ENCODE peak calls at places on chromosomes 2 and 18, in seven cellular contexts. One of them, this sample, is unnamed.

GRCh38 chr2:182587831-182588230 is 128.2 kb upstream of the DNAJC10 start:
- DNase-seq in coronary artery: no peak
- DNase-seq in lung: no peak
- DNase-seq in endodermal cell: no peak
- DNase-seq in IMR-90: peak
- DNase-seq in uterus: no peak
- DNase-seq in neural crest cell: no peak
- DNase-seq in this sample: peak

GRCh38 chr2:221104391-221104811 is 467.7 kb downstream of the EPHA4 start:
- DNase-seq in IMR-90: peak
- DNase-seq in endodermal cell: peak
- DNase-seq in coronary artery: peak
- DNase-seq in uterus: peak
- DNase-seq in neural crest cell: no peak
- DNase-seq in lung: peak
- DNase-seq in this sample: peak

GRCh38 chr18:27004056-27004829 is 138.7 kb upstream of the AQP4 start:
- DNase-seq in coronary artery: no peak
- DNase-seq in neural crest cell: no peak
- DNase-seq in lung: no peak
- DNase-seq in endodermal cell: no peak
- DNase-seq in IMR-90: no peak
- DNase-seq in uterus: no peak
- DNase-seq in this sample: no peak

GRCh38 chr18:3836937-3837336 is 387.0 kb downstream of the TGIF1 start:
- DNase-seq in IMR-90: no peak
- DNase-seq in uterus: no peak
- DNase-seq in lung: no peak
- DNase-seq in coronary artery: no peak
- DNase-seq in neural crest cell: no peak
- DNase-seq in endodermal cell: no peak
- DNase-seq in this sample: no peak

GRCh38 chr2:219119422-219120043 is 41.1 kb downstream of the NHEJ1 start:
- DNase-seq in coronary artery: no peak
- DNase-seq in neural crest cell: peak
- DNase-seq in endodermal cell: peak
- DNase-seq in uterus: peak
- DNase-seq in IMR-90: peak
- DNase-seq in lung: peak
- DNase-seq in this sample: peak

GRCh38 chr2:28469304-28469703 is 26.6 kb upstream of the PLB1 start:
- DNase-seq in coronary artery: no peak
- DNase-seq in lung: no peak
- DNase-seq in neural crest cell: no peak
- DNase-seq in endodermal cell: no peak
- DNase-seq in IMR-90: peak
- DNase-seq in uterus: no peak
- DNase-seq in this sample: peak

GRCh38 chr18:5630766-5631413 is 87.1 kb upstream of the EPB41L3 start:
- DNase-seq in uterus: peak
- DNase-seq in IMR-90: no peak
- DNase-seq in neural crest cell: no peak
- DNase-seq in endodermal cell: no peak
- DNase-seq in coronary artery: no peak
- DNase-seq in lung: no peak
- DNase-seq in this sample: peak

GRCh38 chr2:216215991-216216390 is 106.8 kb downstream of the XRCC5 start:
- DNase-seq in endodermal cell: no peak
- DNase-seq in neural crest cell: no peak
- DNase-seq in coronary artery: no peak
- DNase-seq in uterus: no peak
- DNase-seq in lung: no peak
- DNase-seq in IMR-90: peak
- DNase-seq in this sample: no peak

GRCh38 chr2:210568108-210568507 is 11.7 kb downstream of the CPS1 start:
- DNase-seq in coronary artery: no peak
- DNase-seq in uterus: no peak
- DNase-seq in endodermal cell: no peak
- DNase-seq in lung: no peak
- DNase-seq in IMR-90: no peak
- DNase-seq in neural crest cell: no peak
- DNase-seq in this sample: no peak

GRCh38 chr2:118989481-118989880 is 47.5 kb downstream of the MARCO start:
- DNase-seq in lung: peak
- DNase-seq in neural crest cell: no peak
- DNase-seq in endodermal cell: no peak
- DNase-seq in IMR-90: no peak
- DNase-seq in coronary artery: no peak
- DNase-seq in uterus: no peak
- DNase-seq in this sample: no peak

GRCh38 chr18:45657357-45658335 is 42.4 kb downstream of the SLC14A2 start:
- DNase-seq in IMR-90: peak
- DNase-seq in lung: no peak
- DNase-seq in neural crest cell: no peak
- DNase-seq in coronary artery: no peak
- DNase-seq in uterus: no peak
- DNase-seq in endodermal cell: peak
- DNase-seq in this sample: no peak

GRCh38 chr18:49561377-49562193 is at the start of gene LIPG:
- DNase-seq in coronary artery: no peak
- DNase-seq in endodermal cell: peak
- DNase-seq in IMR-90: peak
- DNase-seq in neural crest cell: peak
- DNase-seq in lung: peak
- DNase-seq in uterus: no peak
- DNase-seq in this sample: peak

GRCh38 chr2:207746131-207746530 is 23.6 kb downstream of the FZD5 start:
- DNase-seq in lung: peak
- DNase-seq in coronary artery: no peak
- DNase-seq in IMR-90: peak
- DNase-seq in neural crest cell: peak
- DNase-seq in endodermal cell: peak
- DNase-seq in uterus: peak
- DNase-seq in this sample: peak

GRCh38 chr18:79608535-79608934 is 71.1 kb upstream of the CTDP1 start:
- DNase-seq in endodermal cell: no peak
- DNase-seq in lung: no peak
- DNase-seq in coronary artery: peak
- DNase-seq in neural crest cell: no peak
- DNase-seq in uterus: peak
- DNase-seq in IMR-90: no peak
- DNase-seq in this sample: no peak

GRCh38 chr2:131105950-131106801 is 1.0 kb downstream of the PLEKHB2 start:
- DNase-seq in IMR-90: peak
- DNase-seq in uterus: no peak
- DNase-seq in coronary artery: peak
- DNase-seq in neural crest cell: no peak
- DNase-seq in endodermal cell: peak
- DNase-seq in lung: peak
- DNase-seq in this sample: peak

GRCh38 chr18:56139792-56140254 is 498.6 kb downstream of the TXNL1 start:
- DNase-seq in neural crest cell: no peak
- DNase-seq in IMR-90: peak
- DNase-seq in endodermal cell: no peak
- DNase-seq in uterus: peak
- DNase-seq in lung: no peak
- DNase-seq in coronary artery: no peak
- DNase-seq in this sample: peak

GRCh38 chr2:240376739-240377138 is 58.7 kb upstream of the GPC1 start:
- DNase-seq in IMR-90: no peak
- DNase-seq in coronary artery: no peak
- DNase-seq in neural crest cell: no peak
- DNase-seq in endodermal cell: no peak
- DNase-seq in lung: no peak
- DNase-seq in uterus: no peak
- DNase-seq in this sample: no peak
- TF ChIP-seq CTCF in IMR-90: no peak
- TF ChIP-seq CTCF in coronary artery: no peak
- TF ChIP-seq CTCF in neural crest cell: no peak
- TF ChIP-seq CTCF in endodermal cell: peak
- TF ChIP-seq CTCF in lung: no peak
- TF ChIP-seq CTCF in uterus: no peak
- TF ChIP-seq CTCF in this sample: no peak

GRCh38 chr2:184527058-184527457 is 71.3 kb upstream of the ZNF804A start:
- DNase-seq in endodermal cell: no peak
- DNase-seq in coronary artery: no peak
- DNase-seq in uterus: no peak
- DNase-seq in lung: no peak
- DNase-seq in neural crest cell: no peak
- DNase-seq in IMR-90: no peak
- DNase-seq in this sample: no peak
- TF ChIP-seq CTCF in endodermal cell: peak
- TF ChIP-seq CTCF in coronary artery: no peak
- TF ChIP-seq CTCF in uterus: no peak
- TF ChIP-seq CTCF in lung: no peak
- TF ChIP-seq CTCF in neural crest cell: no peak
- TF ChIP-seq CTCF in IMR-90: no peak
- TF ChIP-seq CTCF in this sample: no peak

DNA sequence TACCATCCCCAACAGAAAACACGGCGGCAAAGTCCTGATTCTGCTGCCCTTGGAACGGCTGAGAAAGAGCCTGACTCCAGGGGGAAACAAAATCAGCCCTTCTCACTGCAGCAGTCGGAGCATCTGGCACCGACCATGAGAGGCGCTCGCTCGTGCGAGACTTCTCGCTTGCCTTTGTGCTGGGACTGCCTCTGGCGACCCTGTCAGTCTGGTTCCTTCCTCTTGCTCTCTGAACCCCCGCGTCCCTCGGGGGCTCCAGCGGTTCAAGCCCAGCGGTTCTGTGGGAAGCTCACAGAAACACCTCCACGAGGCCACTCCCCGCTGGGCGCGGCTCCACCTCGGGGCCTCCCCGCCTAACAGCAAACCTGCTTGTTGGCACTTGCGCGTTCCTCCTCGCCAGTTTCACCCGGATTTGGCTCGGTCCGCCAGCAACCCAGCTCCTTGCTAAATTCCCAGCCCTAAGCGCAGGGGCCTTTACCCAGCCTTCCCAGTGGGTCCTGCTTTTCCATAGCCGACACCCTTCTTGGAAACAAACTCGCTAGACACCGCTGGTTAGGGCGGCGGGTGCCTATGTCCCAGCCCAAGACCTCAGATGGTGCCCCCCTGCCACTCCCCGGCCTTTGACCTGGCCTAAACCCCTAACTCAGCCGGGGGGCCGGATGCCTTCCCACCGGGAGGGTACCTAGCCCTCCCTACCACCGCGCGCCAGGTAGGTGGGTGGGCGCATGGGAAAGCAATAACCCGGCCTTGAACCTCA is 2.2 kb downstream of the RND3 start:
- DNase-seq in coronary artery: peak
- DNase-seq in uterus: peak
- DNase-seq in lung: peak
- DNase-seq in IMR-90: peak
- DNase-seq in neural crest cell: peak
- DNase-seq in endodermal cell: peak
- DNase-seq in this sample: peak
- TF ChIP-seq CTCF in coronary artery: no peak
- TF ChIP-seq CTCF in uterus: no peak
- TF ChIP-seq CTCF in lung: no peak
- TF ChIP-seq CTCF in IMR-90: no peak
- TF ChIP-seq CTCF in neural crest cell: peak
- TF ChIP-seq CTCF in endodermal cell: peak
- TF ChIP-seq CTCF in this sample: no peak

DNA sequence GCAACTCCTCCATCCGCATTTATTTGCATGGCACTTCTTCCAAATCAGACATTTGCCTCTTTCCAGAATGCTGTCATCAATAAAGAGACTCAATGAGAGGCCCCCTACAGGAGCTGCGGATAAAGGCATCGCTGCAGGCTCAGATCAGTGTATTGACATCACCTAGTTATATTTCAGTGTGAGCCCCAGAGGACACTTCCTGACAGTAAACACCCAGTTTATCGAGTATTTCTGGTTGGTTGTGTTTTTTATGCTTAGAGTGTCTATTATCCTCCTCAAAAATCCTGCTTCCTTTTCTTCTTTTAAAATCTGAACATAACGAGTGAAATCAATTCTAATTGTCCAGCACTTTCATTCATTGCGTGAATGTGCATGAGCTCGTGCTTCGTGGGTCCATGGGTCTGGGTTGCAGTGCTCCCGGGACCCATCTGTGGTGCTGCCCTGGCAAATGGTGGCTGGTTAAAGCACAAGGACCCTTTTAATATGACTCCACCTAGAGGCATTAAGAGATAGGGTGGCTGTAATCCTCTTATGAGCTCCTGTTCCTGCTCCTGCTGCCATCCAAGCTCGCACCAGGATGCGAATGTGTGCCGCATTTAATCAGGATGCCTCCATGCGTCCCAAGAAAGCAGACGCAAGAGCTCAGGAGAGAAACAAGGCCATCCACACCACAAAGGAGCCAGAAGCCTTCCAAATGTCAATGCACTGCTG is 38.9 kb downstream of the NRP2 start:
- DNase-seq in neural crest cell: peak
- DNase-seq in lung: no peak
- DNase-seq in coronary artery: no peak
- DNase-seq in IMR-90: no peak
- DNase-seq in endodermal cell: peak
- DNase-seq in uterus: no peak
- DNase-seq in this sample: no peak
- TF ChIP-seq CTCF in neural crest cell: peak
- TF ChIP-seq CTCF in lung: no peak
- TF ChIP-seq CTCF in coronary artery: no peak
- TF ChIP-seq CTCF in IMR-90: peak
- TF ChIP-seq CTCF in endodermal cell: peak
- TF ChIP-seq CTCF in uterus: no peak
- TF ChIP-seq CTCF in this sample: peak

This sample was measured in astrocyte.